ENCODE peak calls at places on chromosomes 11 and 22, in six cellular contexts. One of them, this sample, is unnamed.

GRCh38 chr11:19511413-19512183 is 201.0 kb upstream of the NAV2 start:
- DNase-seq in kidney tubule cell: no peak
- DNase-seq in adrenal gland: peak
- DNase-seq in fibroblast of lung: peak
- DNase-seq in heart right ventricle: peak
- DNase-seq in left ventricle myocardium superior: peak
- DNase-seq in this sample: no peak

GRCh38 chr11:78313181-78313788 is 104.3 kb downstream of the GAB2 start:
- DNase-seq in fibroblast of lung: peak
- DNase-seq in left ventricle myocardium superior: no peak
- DNase-seq in kidney tubule cell: peak
- DNase-seq in heart right ventricle: no peak
- DNase-seq in adrenal gland: peak
- DNase-seq in this sample: peak

GRCh38 chr11:93921695-93922468 is 71.5 kb upstream of the VSTM5 start:
- DNase-seq in fibroblast of lung: peak
- DNase-seq in kidney tubule cell: peak
- DNase-seq in heart right ventricle: no peak
- DNase-seq in left ventricle myocardium superior: no peak
- DNase-seq in adrenal gland: peak
- DNase-seq in this sample: peak

GRCh38 chr22:17368727-17369552 is at the start of gene CECR2:
- DNase-seq in heart right ventricle: peak
- DNase-seq in kidney tubule cell: peak
- DNase-seq in left ventricle myocardium superior: peak
- DNase-seq in fibroblast of lung: peak
- DNase-seq in adrenal gland: no peak
- DNase-seq in this sample: peak

GRCh38 chr11:117299351-117300300 is 8.5 kb downstream of the BACE1-AS start:
- DNase-seq in left ventricle myocardium superior: no peak
- DNase-seq in adrenal gland: no peak
- DNase-seq in fibroblast of lung: no peak
- DNase-seq in kidney tubule cell: peak
- DNase-seq in heart right ventricle: no peak
- DNase-seq in this sample: no peak

GRCh38 chr11:83039566-83039965 is 32.1 kb downstream of the RAB30 start:
- DNase-seq in kidney tubule cell: no peak
- DNase-seq in heart right ventricle: no peak
- DNase-seq in fibroblast of lung: no peak
- DNase-seq in adrenal gland: no peak
- DNase-seq in left ventricle myocardium superior: no peak
- DNase-seq in this sample: no peak

GRCh38 chr11:86623041-86623621 is 49.3 kb downstream of the ME3 start:
- DNase-seq in left ventricle myocardium superior: no peak
- DNase-seq in kidney tubule cell: peak
- DNase-seq in heart right ventricle: no peak
- DNase-seq in adrenal gland: no peak
- DNase-seq in fibroblast of lung: no peak
- DNase-seq in this sample: no peak

GRCh38 chr11:118998388-118998717 is 415 bp downstream of the CENATAC start:
- DNase-seq in kidney tubule cell: no peak
- DNase-seq in fibroblast of lung: no peak
- DNase-seq in adrenal gland: no peak
- DNase-seq in heart right ventricle: no peak
- DNase-seq in left ventricle myocardium superior: no peak
- DNase-seq in this sample: no peak

GRCh38 chr22:39173787-39174497 is 21.5 kb upstream of the CBX7 start:
- DNase-seq in heart right ventricle: no peak
- DNase-seq in left ventricle myocardium superior: no peak
- DNase-seq in adrenal gland: no peak
- DNase-seq in kidney tubule cell: no peak
- DNase-seq in fibroblast of lung: no peak
- DNase-seq in this sample: no peak

GRCh38 chr11:2802389-2803185 is 83.0 kb downstream of the CDKN1C start:
- DNase-seq in fibroblast of lung: no peak
- DNase-seq in left ventricle myocardium superior: no peak
- DNase-seq in kidney tubule cell: no peak
- DNase-seq in adrenal gland: peak
- DNase-seq in heart right ventricle: peak
- DNase-seq in this sample: no peak

GRCh38 chr11:12409621-12410005 is 32.2 kb downstream of the PARVA start:
- DNase-seq in kidney tubule cell: no peak
- DNase-seq in fibroblast of lung: peak
- DNase-seq in left ventricle myocardium superior: no peak
- DNase-seq in heart right ventricle: no peak
- DNase-seq in adrenal gland: no peak
- DNase-seq in this sample: no peak

GRCh38 chr11:503179-503981 is 3.7 kb downstream of the RNH1 start:
- DNase-seq in left ventricle myocardium superior: peak
- DNase-seq in kidney tubule cell: no peak
- DNase-seq in adrenal gland: peak
- DNase-seq in fibroblast of lung: peak
- DNase-seq in heart right ventricle: peak
- DNase-seq in this sample: no peak

This sample was measured in H4.